ENCODE peak calls at places on chromosomes 4 and X, in five cellular contexts. One of them, this sample, is unnamed.

GRCh38 chr4:142035556-142035955 is 399.2 kb downstream of the IL15 start:
- DNase-seq in NCI-H1105 treated with DMSO at 0.1 percent for 48 hours: no peak
- DNase-seq in H9: no peak
- DNase-seq in EL: no peak
- DNase-seq in putamen: no peak
- DNase-seq in this sample: no peak

GRCh38 chr4:188417181-188417580 is 277.9 kb downstream of the TRIML1 start:
- DNase-seq in NCI-H1105 treated with DMSO at 0.1 percent for 48 hours: no peak
- DNase-seq in H9: peak
- DNase-seq in EL: no peak
- DNase-seq in putamen: no peak
- DNase-seq in this sample: no peak

GRCh38 chrX:70176938-70177533 is at the start of gene DGAT2L6:
- DNase-seq in NCI-H1105 treated with DMSO at 0.1 percent for 48 hours: no peak
- DNase-seq in H9: no peak
- DNase-seq in EL: no peak
- DNase-seq in putamen: no peak
- DNase-seq in this sample: peak

GRCh38 chr4:2359591-2360390 is 58.7 kb downstream of the ZFYVE28 start:
- DNase-seq in NCI-H1105 treated with DMSO at 0.1 percent for 48 hours: no peak
- DNase-seq in H9: no peak
- DNase-seq in EL: no peak
- DNase-seq in putamen: no peak
- DNase-seq in this sample: no peak

GRCh38 chr4:75235359-75235951 is 278.7 kb downstream of the RCHY1 start:
- DNase-seq in NCI-H1105 treated with DMSO at 0.1 percent for 48 hours: no peak
- DNase-seq in H9: no peak
- DNase-seq in EL: no peak
- DNase-seq in putamen: no peak
- DNase-seq in this sample: no peak

GRCh38 chrX:120456973-120457372 is 12.1 kb downstream of the LAMP2 start:
- DNase-seq in NCI-H1105 treated with DMSO at 0.1 percent for 48 hours: no peak
- DNase-seq in H9: no peak
- DNase-seq in EL: peak
- DNase-seq in putamen: no peak
- DNase-seq in this sample: no peak

GRCh38 chrX:24760601-24761000 is 66.9 kb downstream of the POLA1 start:
- DNase-seq in NCI-H1105 treated with DMSO at 0.1 percent for 48 hours: no peak
- DNase-seq in H9: no peak
- DNase-seq in EL: peak
- DNase-seq in putamen: no peak
- DNase-seq in this sample: peak

GRCh38 chr4:10157478-10158354 is 41.1 kb upstream of the WDR1 start:
- DNase-seq in NCI-H1105 treated with DMSO at 0.1 percent for 48 hours: peak
- DNase-seq in H9: peak
- DNase-seq in EL: peak
- DNase-seq in putamen: peak
- DNase-seq in this sample: peak

GRCh38 chrX:124086411-124086810 is 124.9 kb downstream of the STAG2 start:
- DNase-seq in NCI-H1105 treated with DMSO at 0.1 percent for 48 hours: no peak
- DNase-seq in H9: no peak
- DNase-seq in EL: no peak
- DNase-seq in putamen: no peak
- DNase-seq in this sample: no peak

GRCh38 chr4:41006141-41006540 is 208.2 kb downstream of the APBB2 start:
- DNase-seq in NCI-H1105 treated with DMSO at 0.1 percent for 48 hours: no peak
- DNase-seq in H9: no peak
- DNase-seq in EL: peak
- DNase-seq in putamen: no peak
- DNase-seq in this sample: no peak

GRCh38 chr4:8182858-8183725 is 16.0 kb upstream of the SH3TC1 start:
- DNase-seq in NCI-H1105 treated with DMSO at 0.1 percent for 48 hours: no peak
- DNase-seq in H9: no peak
- DNase-seq in EL: peak
- DNase-seq in putamen: no peak
- DNase-seq in this sample: no peak

GRCh38 chrX:119753639-119754257 is 4.6 kb upstream of the SOWAHD start:
- DNase-seq in NCI-H1105 treated with DMSO at 0.1 percent for 48 hours: peak
- DNase-seq in H9: peak
- DNase-seq in EL: peak
- DNase-seq in putamen: no peak
- DNase-seq in this sample: no peak

GRCh38 chrX:133726211-133726630 is 259.2 kb downstream of the GPC3 start:
- DNase-seq in NCI-H1105 treated with DMSO at 0.1 percent for 48 hours: peak
- DNase-seq in H9: no peak
- DNase-seq in EL: peak
- DNase-seq in putamen: no peak
- DNase-seq in this sample: no peak

GRCh38 chr4:82797591-82798081 is 960 bp downstream of the SCD5 start:
- DNase-seq in NCI-H1105 treated with DMSO at 0.1 percent for 48 hours: peak
- DNase-seq in H9: peak
- DNase-seq in EL: peak
- DNase-seq in putamen: no peak
- DNase-seq in this sample: peak

GRCh38 chr4:80116516-80116915 is 43.5 kb upstream of the ANTXR2 start:
- DNase-seq in NCI-H1105 treated with DMSO at 0.1 percent for 48 hours: no peak
- DNase-seq in H9: no peak
- DNase-seq in EL: no peak
- DNase-seq in putamen: no peak
- DNase-seq in this sample: no peak

GRCh38 chr4:26613242-26613641 is 29.4 kb downstream of the TBC1D19 start:
- DNase-seq in NCI-H1105 treated with DMSO at 0.1 percent for 48 hours: no peak
- DNase-seq in H9: no peak
- DNase-seq in EL: no peak
- DNase-seq in putamen: no peak
- DNase-seq in this sample: no peak

GRCh38 chr4:151117371-151117962 is 18.0 kb downstream of the RPS3A start:
- DNase-seq in NCI-H1105 treated with DMSO at 0.1 percent for 48 hours: peak
- DNase-seq in H9: peak
- DNase-seq in EL: peak
- DNase-seq in putamen: peak
- DNase-seq in this sample: peak

GRCh38 chr4:168654206-168655174 is 157.6 kb downstream of the PALLD start:
- DNase-seq in NCI-H1105 treated with DMSO at 0.1 percent for 48 hours: peak
- DNase-seq in H9: no peak
- DNase-seq in EL: peak
- DNase-seq in putamen: no peak
- DNase-seq in this sample: no peak

GRCh38 chr4:145531791-145532190 is 50.1 kb downstream of the SMAD1 start:
- DNase-seq in NCI-H1105 treated with DMSO at 0.1 percent for 48 hours: no peak
- DNase-seq in H9: no peak
- DNase-seq in EL: no peak
- DNase-seq in putamen: no peak
- DNase-seq in this sample: no peak

GRCh38 chr4:5626916-5627315 is 81.4 kb downstream of the EVC2 start:
- DNase-seq in NCI-H1105 treated with DMSO at 0.1 percent for 48 hours: no peak
- DNase-seq in H9: no peak
- DNase-seq in EL: no peak
- DNase-seq in putamen: no peak
- DNase-seq in this sample: no peak

GRCh38 chr4:3823496-3824341 is 57.5 kb downstream of the ADRA2C start:
- DNase-seq in NCI-H1105 treated with DMSO at 0.1 percent for 48 hours: no peak
- DNase-seq in H9: no peak
- DNase-seq in EL: no peak
- DNase-seq in putamen: peak
- DNase-seq in this sample: no peak

GRCh38 chrX:22085969-22086368 is 53.8 kb downstream of the PHEX start:
- DNase-seq in NCI-H1105 treated with DMSO at 0.1 percent for 48 hours: no peak
- DNase-seq in H9: no peak
- DNase-seq in EL: no peak
- DNase-seq in putamen: no peak
- DNase-seq in this sample: no peak

GRCh38 chr4:65046496-65047101 is 623.7 kb downstream of the EPHA5 start:
- DNase-seq in NCI-H1105 treated with DMSO at 0.1 percent for 48 hours: no peak
- DNase-seq in H9: no peak
- DNase-seq in EL: peak
- DNase-seq in putamen: peak
- DNase-seq in this sample: peak

GRCh38 chr4:152935661-152936445 is at the start of gene FHDC1:
- DNase-seq in NCI-H1105 treated with DMSO at 0.1 percent for 48 hours: peak
- DNase-seq in H9: peak
- DNase-seq in EL: peak
- DNase-seq in putamen: no peak
- DNase-seq in this sample: peak

GRCh38 chr4:78653655-78654054 is 102.1 kb downstream of the ANXA3 start:
- DNase-seq in NCI-H1105 treated with DMSO at 0.1 percent for 48 hours: no peak
- DNase-seq in H9: no peak
- DNase-seq in EL: peak
- DNase-seq in putamen: no peak
- DNase-seq in this sample: peak

GRCh38 chrX:3516051-3516541 is 169.6 kb upstream of the MXRA5 start:
- DNase-seq in NCI-H1105 treated with DMSO at 0.1 percent for 48 hours: no peak
- DNase-seq in H9: no peak
- DNase-seq in EL: peak
- DNase-seq in putamen: no peak
- DNase-seq in this sample: no peak

GRCh38 chr4:155085843-155086530 is 122.4 kb upstream of the NPY2R start:
- DNase-seq in NCI-H1105 treated with DMSO at 0.1 percent for 48 hours: no peak
- DNase-seq in H9: no peak
- DNase-seq in EL: peak
- DNase-seq in putamen: no peak
- DNase-seq in this sample: no peak

GRCh38 chr4:1183985-1184773 is 11.8 kb upstream of the SPON2 start:
- DNase-seq in NCI-H1105 treated with DMSO at 0.1 percent for 48 hours: no peak
- DNase-seq in H9: no peak
- DNase-seq in EL: no peak
- DNase-seq in putamen: no peak
- DNase-seq in this sample: no peak

GRCh38 chrX:71935542-71935941 is 24.9 kb downstream of the NHSL2 start:
- DNase-seq in NCI-H1105 treated with DMSO at 0.1 percent for 48 hours: no peak
- DNase-seq in H9: peak
- DNase-seq in EL: no peak
- DNase-seq in putamen: peak
- DNase-seq in this sample: no peak

GRCh38 chr4:185576918-185577591 is 41.7 kb upstream of the PDLIM3 start:
- DNase-seq in NCI-H1105 treated with DMSO at 0.1 percent for 48 hours: no peak
- DNase-seq in H9: no peak
- DNase-seq in EL: no peak
- DNase-seq in putamen: no peak
- DNase-seq in this sample: peak

GRCh38 chrX:118554511-118554910 is 58.9 kb downstream of the DOCK11 start:
- DNase-seq in NCI-H1105 treated with DMSO at 0.1 percent for 48 hours: no peak
- DNase-seq in H9: no peak
- DNase-seq in EL: no peak
- DNase-seq in putamen: no peak
- DNase-seq in this sample: no peak

GRCh38 chr4:182928061-182928460 is 10.9 kb upstream of the DCTD start:
- DNase-seq in NCI-H1105 treated with DMSO at 0.1 percent for 48 hours: no peak
- DNase-seq in H9: peak
- DNase-seq in EL: peak
- DNase-seq in putamen: no peak
- DNase-seq in this sample: no peak

GRCh38 chrX:51860679-51861078 is 32.7 kb upstream of the MAGED1 start:
- DNase-seq in NCI-H1105 treated with DMSO at 0.1 percent for 48 hours: peak
- DNase-seq in H9: peak
- DNase-seq in EL: peak
- DNase-seq in putamen: peak
- DNase-seq in this sample: peak

GRCh38 chr4:25892796-25893195 is 21.2 kb upstream of the SMIM20 start:
- DNase-seq in NCI-H1105 treated with DMSO at 0.1 percent for 48 hours: no peak
- DNase-seq in H9: no peak
- DNase-seq in EL: no peak
- DNase-seq in putamen: no peak
- DNase-seq in this sample: no peak

GRCh38 chrX:43962636-43963035 is 10.6 kb downstream of the NDP start:
- DNase-seq in NCI-H1105 treated with DMSO at 0.1 percent for 48 hours: no peak
- DNase-seq in H9: no peak
- DNase-seq in EL: no peak
- DNase-seq in putamen: no peak
- DNase-seq in this sample: no peak